ENCODE peak calls at places on chromosomes 3 and 15, in ten cellular contexts. Y is ovary, W is A549, X is SK-N-SH, N is sigmoid colon, M is tibial nerve, S is transverse colon, F is stomach, A is H1, Q is K562. D is an unnamed sample.

GRCh38 chr15:80564056-80564455 is 131.1 kb upstream of the ABHD17C start:
- DNase-seq in A (no peak), Q (no peak), Y (no peak), M (no peak), W (no peak), S (no peak), X (no peak), F (no peak), N (no peak), D (no peak)

GRCh38 chr3:72888546-72889309 is 882 bp downstream of the GXYLT2 start:
- DNase-seq in M (no peak), N (no peak), W (peak; percentile 43), A (peak; percentile 17), X (no peak), Y (no peak), S (peak; percentile 39), F (no peak), Q (no peak), D (no peak)

GRCh38 chr3:54356299-54357037 is 234.1 kb downstream of the CACNA2D3 start:
- DNase-seq in F (no peak), N (no peak), X (no peak), M (no peak), Q (no peak), Y (peak; percentile 23), W (no peak), A (no peak), S (no peak), D (no peak)

GRCh38 chr15:49605588-49605987 is 15.0 kb downstream of the FAM227B start:
- DNase-seq in M (no peak), S (no peak), Y (no peak), W (no peak), F (no peak), N (no peak), Q (no peak), A (no peak), X (no peak), D (no peak)

GRCh38 chr15:35874260-35874905 is 328.4 kb upstream of the DPH6 start:
- DNase-seq in F (no peak), A (no peak), N (no peak), X (no peak), M (peak; percentile 35), Q (no peak), W (peak; percentile 22), S (no peak), Y (no peak), D (no peak)

GRCh38 chr3:186427627-186428026 is 65.6 kb upstream of the DGKG start:
- DNase-seq in Y (no peak), N (no peak), Q (no peak), S (no peak), W (no peak), X (peak; percentile 34), M (no peak), A (no peak), F (no peak), D (no peak)

GRCh38 chr3:13200951-13201350 is 127.7 kb upstream of the IQSEC1 start:
- DNase-seq in Q (no peak), Y (no peak), M (no peak), X (peak; percentile 74), S (no peak), F (no peak), A (peak; percentile 19), W (no peak), N (no peak), D (no peak)

GRCh38 chr15:25739687-25740121 is 123.4 kb downstream of the ATP10A start:
- DNase-seq in F (no peak), A (peak; percentile 15), Y (no peak), M (no peak), X (peak; percentile 72), N (no peak), Q (no peak), S (no peak), W (peak; percentile 8), D (no peak)

GRCh38 chr15:89632563-89633430 is 22.5 kb downstream of the KIF7 start:
- DNase-seq in F (peak; percentile 52), A (no peak), Y (no peak), S (no peak), Q (no peak), N (no peak), X (peak; percentile 14), M (no peak), W (no peak), D (peak; percentile 53)

GRCh38 chr3:10389341-10389740 is 68.4 kb upstream of the SEC13 start:
- DNase-seq in S (no peak), W (no peak), M (no peak), A (no peak), Q (no peak), F (no peak), Y (no peak), N (no peak), X (no peak), D (no peak)

GRCh38 chr3:28682126-28682525 is 333.5 kb upstream of the AZI2 start:
- DNase-seq in A (no peak), X (no peak), M (no peak), Y (no peak), W (no peak), S (no peak), Q (no peak), N (no peak), F (no peak), D (no peak)

GRCh38 chr3:161854232-161854771 is 357.7 kb downstream of the OTOL1 start:
- DNase-seq in X (peak; percentile 3), A (peak; percentile 49), N (no peak), Q (no peak), Y (no peak), F (peak; percentile 29), W (no peak), M (no peak), S (peak; percentile 45), D (no peak)

GRCh38 chr3:86563358-86563970 is 427.5 kb downstream of the VGLL3 start:
- DNase-seq in Y (no peak), X (peak; percentile 16), F (no peak), S (no peak), N (no peak), W (peak; percentile 2), A (no peak), Q (peak; percentile 10), M (no peak), D (no peak)

GRCh38 chr3:168888781-168889180 is 774.7 kb downstream of the MECOM start:
- DNase-seq in M (no peak), F (no peak), N (no peak), Q (no peak), S (no peak), X (no peak), W (no peak), A (no peak), Y (no peak), D (no peak)

DNA sequence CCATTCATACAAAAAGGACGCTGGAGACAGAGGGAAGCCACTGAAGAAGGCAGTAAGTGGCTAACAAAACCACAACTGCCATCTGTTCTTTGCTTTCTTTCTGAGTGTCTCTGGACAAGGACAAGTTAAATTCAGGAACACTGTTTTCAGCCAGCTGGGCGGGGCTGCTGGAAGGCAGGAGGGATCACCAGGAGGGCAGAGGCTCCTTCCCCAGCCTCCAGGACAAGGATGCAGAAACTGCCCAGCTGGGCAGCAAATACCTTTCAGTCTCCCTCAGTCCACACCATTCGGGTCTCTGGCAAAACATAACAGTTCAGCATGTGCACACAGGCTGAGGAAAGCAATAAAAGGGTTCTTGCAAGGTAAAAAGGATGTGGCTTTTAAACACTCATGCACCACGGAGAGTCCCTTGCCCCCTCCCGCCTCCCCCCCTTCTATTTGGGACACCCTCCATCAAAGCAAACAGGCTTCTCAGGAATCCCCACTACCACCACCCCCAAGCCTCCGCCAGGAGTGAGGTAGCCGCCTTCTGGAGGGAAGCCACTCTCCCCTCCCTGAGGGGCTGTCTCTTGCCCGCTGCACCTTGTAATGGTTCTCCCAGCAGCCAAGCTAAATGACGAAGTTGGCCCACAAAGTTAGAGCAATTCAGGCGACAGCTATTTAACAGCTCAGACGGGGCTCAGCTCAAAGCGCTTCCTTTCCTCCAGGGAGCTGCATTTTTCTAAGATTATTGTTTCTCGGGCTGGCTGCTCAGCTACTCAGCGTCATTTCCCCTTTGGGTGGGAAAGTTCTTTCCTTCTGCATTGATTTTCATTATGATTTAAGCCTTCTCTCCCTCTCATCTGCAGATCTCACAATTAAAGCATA is 3.8 kb downstream of the HEG1 start:
- DNase-seq in X (no peak), S (peak; percentile 30), W (no peak), Q (no peak), A (no peak), N (peak; percentile 88), F (no peak), M (no peak), Y (peak; percentile 43), D (peak; percentile 85)
- TF ChIP-seq EP300 in X (no peak), S (no peak), W (no peak), Q (no peak), A (no peak), N (no peak), F (no peak), M (peak; percentile 30), Y (no peak), D (no peak)

DNA sequence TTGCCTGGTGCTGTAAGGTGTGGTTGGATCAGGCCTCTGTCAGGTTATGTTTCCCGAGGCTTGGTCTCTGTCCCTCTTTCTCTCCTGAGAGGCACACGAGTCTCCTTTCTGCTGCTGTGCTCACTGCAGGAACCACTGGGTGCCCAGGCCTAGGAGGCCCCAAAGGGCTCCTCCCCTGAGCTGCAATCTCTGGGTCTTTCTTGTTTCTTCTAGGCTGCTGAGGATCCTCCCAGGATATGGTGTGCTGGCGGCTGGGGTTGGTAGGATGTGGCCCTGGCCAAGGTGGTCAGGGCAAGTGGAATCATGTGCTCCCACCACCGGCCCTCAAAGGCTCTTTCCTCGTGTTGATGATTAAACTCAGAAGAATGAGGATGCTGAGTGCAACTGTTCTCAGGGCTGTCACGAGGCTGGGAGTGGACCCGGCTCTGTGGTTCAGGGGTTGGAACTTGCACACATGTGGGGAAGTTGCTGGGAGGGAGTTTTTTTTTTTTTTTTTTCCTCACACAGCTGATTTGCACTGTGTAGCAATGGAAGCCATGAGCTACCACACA is 43.6 kb upstream of the CTSH start:
- DNase-seq in Q (no peak), S (peak; percentile 67), A (no peak), F (peak; percentile 64), M (peak; percentile 79), X (no peak), N (peak; percentile 94), Y (peak; percentile 27), W (peak; percentile 95), D (peak; percentile 93)
- TF ChIP-seq EP300 in Q (no peak), S (no peak), A (no peak), F (no peak), M (peak; percentile 82), X (no peak), N (peak; percentile 41), Y (no peak), W (no peak), D (no peak)

DNA sequence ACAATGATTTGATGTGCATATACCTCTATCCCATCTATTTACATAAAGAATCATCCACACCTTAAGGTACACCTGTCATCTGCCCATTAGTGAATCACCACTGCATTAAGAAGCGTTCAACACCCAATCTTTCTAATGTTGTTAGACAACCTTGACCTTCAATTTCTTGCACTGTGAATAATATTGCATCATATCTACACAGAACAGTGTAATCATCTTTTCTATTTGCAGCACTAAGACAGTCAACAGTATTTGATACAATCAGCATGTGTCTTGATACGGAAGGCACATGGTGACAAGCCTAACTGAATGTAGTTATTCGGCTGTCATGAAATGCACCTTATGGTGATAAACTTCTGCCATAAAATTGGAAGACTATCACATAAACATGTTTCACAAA is 253.8 kb upstream of the THRB start:
- DNase-seq in A (no peak), Q (no peak), F (no peak), S (no peak), W (no peak), X (no peak), M (no peak), Y (no peak), N (no peak), D (no peak)
- TF ChIP-seq EP300 in A (no peak), Q (no peak), F (no peak), S (no peak), W (no peak), X (no peak), M (no peak), Y (no peak), N (no peak), D (no peak)

GRCh38 chr15:96947296-96947695 is 616.8 kb downstream of the NR2F2 start:
- DNase-seq in S (no peak), X (no peak), W (no peak), Y (no peak), M (no peak), Q (no peak), A (no peak), F (no peak), N (no peak), D (no peak)
- TF ChIP-seq EP300 in S (no peak), X (no peak), W (no peak), Y (no peak), M (no peak), Q (no peak), A (no peak), F (no peak), N (no peak), D (no peak)

D was measured in suprapubic skin.